ENCODE peak calls at places on chromosomes 12 and 14, in five cellular contexts. S is activated naive CD8-positive, alpha-beta T cell treated with anti-CD3 and anti-CD28 coated beads, Interleukin-2, amount 50 U/mL, for 24 hours; J is iPS DF 6.9; K is right cardiac atrium; Q is activated CD4-positive, CD25-positive, alpha-beta regulatory T cell treated with anti-CD3 and anti-CD28 coated beads, Interleukin-2, amount 50 U/mL, for 72 hours. B is an unnamed sample.

GRCh38 chr12:4440187-4440941 is 5.3 kb downstream of the FGF6 start:
- DNase-seq in S (no peak), J (no peak), K (no peak), Q (no peak), B (no peak)

GRCh38 chr14:77037886-77038511 is 9.5 kb upstream of the IRF2BPL start:
- DNase-seq in S (peak), J (no peak), K (no peak), Q (peak), B (no peak)

GRCh38 chr12:54549774-54550451 is 512 bp downstream of the PDE1B start:
- DNase-seq in S (peak), J (no peak), K (peak), Q (peak), B (no peak)

GRCh38 chr12:104011265-104011664 is 38.7 kb downstream of the GLT8D2 start:
- DNase-seq in S (no peak), J (no peak), K (no peak), Q (no peak), B (no peak)

GRCh38 chr14:77612011-77612620 is 4.3 kb downstream of the SPTLC2 start:
- DNase-seq in S (no peak), J (no peak), K (no peak), Q (no peak), B (no peak)

GRCh38 chr12:120599672-120600537 is 18.7 kb upstream of the POP5 start:
- DNase-seq in S (no peak), J (no peak), K (no peak), Q (no peak), B (no peak)

GRCh38 chr12:123260081-123260480 is 11.6 kb downstream of the CDK2AP1 start:
- DNase-seq in S (no peak), J (no peak), K (no peak), Q (no peak), B (no peak)

GRCh38 chr14:97416550-97416949 is 619.4 kb downstream of the VRK1 start:
- DNase-seq in S (no peak), J (no peak), K (no peak), Q (no peak), B (no peak)

GRCh38 chr12:56987551-56988053 is 18.7 kb downstream of the ZBTB39 start:
- DNase-seq in S (peak), J (no peak), K (peak), Q (peak), B (peak)

GRCh38 chr14:91873476-91874265 is 6.3 kb upstream of the TC2N start:
- DNase-seq in S (no peak), J (no peak), K (no peak), Q (peak), B (no peak)

GRCh38 chr12:78155546-78155945 is 324.9 kb downstream of the NAV3 start:
- DNase-seq in S (no peak), J (no peak), K (no peak), Q (no peak), B (no peak)

GRCh38 chr14:79668941-79669340 is 542.4 kb downstream of the DIO2 start:
- DNase-seq in S (no peak), J (no peak), K (no peak), Q (no peak), B (no peak)

GRCh38 chr12:69988601-69989194 is 163.7 kb downstream of the MYRFL start:
- DNase-seq in S (no peak), J (no peak), K (no peak), Q (no peak), B (no peak)

GRCh38 chr12:120100630-120101029 is 15.9 kb downstream of the RAB35 start:
- DNase-seq in S (no peak), J (no peak), K (peak), Q (no peak), B (peak)

GRCh38 chr14:38210587-38211257 is 3.0 kb downstream of the SSTR1 start:
- DNase-seq in S (no peak), J (no peak), K (peak), Q (no peak), B (peak)

GRCh38 chr14:21476526-21476924 is 234 bp downstream of the RAB2B start:
- DNase-seq in S (peak), J (no peak), K (peak), Q (peak), B (no peak)

GRCh38 chr12:46386360-46386867 is 13.8 kb upstream of the SLC38A2 start:
- DNase-seq in S (no peak), J (no peak), K (no peak), Q (no peak), B (no peak)

GRCh38 chr12:55742719-55743130 is at the start of gene GDF11:
- DNase-seq in S (peak), J (no peak), K (peak), Q (peak), B (peak)

GRCh38 chr14:49769581-49770211 is 1.7 kb downstream of the KLHDC2 start:
- DNase-seq in S (no peak), J (no peak), K (no peak), Q (no peak), B (no peak)

B was measured in testis.